ENCODE peak calls at places on chromosomes 7 and 10, in ten cellular contexts. B, S, Z, W, N, M, L, F, C and P are unnamed samples.

GRCh38 chr10:72935358-72935757 is 19.2 kb downstream of the PLA2G12B start:
- DNase-seq in B (no peak), S (no peak), Z (no peak), W (no peak), N (no peak), M (no peak), L (no peak), F (no peak), C (no peak), P (no peak)

GRCh38 chr10:109393425-109393824 is 529.9 kb downstream of the XPNPEP1 start:
- DNase-seq in B (no peak), S (no peak), Z (no peak), W (no peak), N (no peak), M (no peak), L (no peak), F (no peak), C (no peak), P (no peak)

GRCh38 chr10:83978681-83979383 is 160.5 kb upstream of the GHITM start:
- DNase-seq in B (no peak), S (no peak), Z (no peak), W (no peak), N (no peak), M (no peak), L (no peak), F (no peak), C (no peak), P (no peak)

GRCh38 chr10:31096161-31096560 is 64.5 kb upstream of the ZNF438 start:
- DNase-seq in B (no peak), S (no peak), Z (no peak), W (no peak), N (no peak), M (no peak), L (no peak), F (no peak), C (no peak), P (no peak)

GRCh38 chr7:151109094-151110048 is 23.1 kb downstream of the AGAP3 start:
- DNase-seq in B (peak), S (no peak), Z (no peak), W (no peak), N (no peak), M (no peak), L (no peak), F (no peak), C (no peak), P (no peak)

GRCh38 chr7:148255333-148255732 is 335.2 kb upstream of the C7orf33 start:
- DNase-seq in B (no peak), S (no peak), Z (no peak), W (no peak), N (no peak), M (no peak), L (no peak), F (no peak), C (no peak), P (no peak)

GRCh38 chr10:14782691-14783363 is 8.1 kb upstream of the FAM107B start:
- DNase-seq in B (no peak), S (no peak), Z (no peak), W (no peak), N (no peak), M (no peak), L (no peak), F (peak), C (no peak), P (no peak)

GRCh38 chr10:69801094-69801433 is 642 bp upstream of the COL13A1 start:
- DNase-seq in B (peak), S (peak), Z (no peak), W (peak), N (no peak), M (peak), L (no peak), F (peak), C (peak), P (no peak)

GRCh38 chr10:92290076-92290836 is 622 bp downstream of the CPEB3 start:
- DNase-seq in B (peak), S (peak), Z (peak), W (peak), N (no peak), M (peak), L (no peak), F (peak), C (peak), P (no peak)